ENCODE peak calls at places on chromosomes 5 and 9, in five cellular contexts. One of them, this sample, is unnamed.
A peak's percentile ranks its signal among the peaks of the same experiment; 100 is the strongest.

GRCh38 chr9:120443489-120443888 is 136.5 kb downstream of the CDK5RAP2 start:
- DNase-seq in HepG2: no peak
- DNase-seq in body of pancreas: no peak
- DNase-seq in CD8-positive, alpha-beta T cell: no peak
- DNase-seq in fibroblast of the aortic adventitia: peak; percentile 54
- DNase-seq in this sample: peak; percentile 97

GRCh38 chr9:35115680-35116538 is at the start of gene ATOSB:
- DNase-seq in body of pancreas: peak; percentile 97
- DNase-seq in HepG2: peak; percentile 90
- DNase-seq in fibroblast of the aortic adventitia: peak; percentile 96
- DNase-seq in CD8-positive, alpha-beta T cell: peak; percentile 94
- DNase-seq in this sample: peak; percentile 98

GRCh38 chr5:8807636-8808035 is 738.2 kb downstream of the SEMA5A start:
- DNase-seq in CD8-positive, alpha-beta T cell: no peak
- DNase-seq in body of pancreas: no peak
- DNase-seq in HepG2: no peak
- DNase-seq in fibroblast of the aortic adventitia: no peak
- DNase-seq in this sample: peak; percentile 65

GRCh38 chr9:97853844-97854695 is 1.0 kb downstream of the FOXE1 start:
- DNase-seq in fibroblast of the aortic adventitia: no peak
- DNase-seq in HepG2: no peak
- DNase-seq in body of pancreas: no peak
- DNase-seq in CD8-positive, alpha-beta T cell: peak; percentile 39
- DNase-seq in this sample: peak; percentile 14

GRCh38 chr5:125485003-125485641 is 738.7 kb upstream of the ZNF608 start:
- DNase-seq in body of pancreas: no peak
- DNase-seq in HepG2: no peak
- DNase-seq in CD8-positive, alpha-beta T cell: no peak
- DNase-seq in fibroblast of the aortic adventitia: peak; percentile 99
- DNase-seq in this sample: peak; percentile 95

GRCh38 chr9:133581553-133582343 is 27.4 kb downstream of the FAM163B start:
- DNase-seq in CD8-positive, alpha-beta T cell: no peak
- DNase-seq in HepG2: no peak
- DNase-seq in body of pancreas: no peak
- DNase-seq in fibroblast of the aortic adventitia: peak; percentile 45
- DNase-seq in this sample: peak; percentile 43

GRCh38 chr5:1762121-1762877 is 37.3 kb downstream of the MRPL36 start:
- DNase-seq in fibroblast of the aortic adventitia: no peak
- DNase-seq in body of pancreas: peak; percentile 7
- DNase-seq in CD8-positive, alpha-beta T cell: no peak
- DNase-seq in HepG2: no peak
- DNase-seq in this sample: no peak

GRCh38 chr5:16866795-16867584 is 69.1 kb downstream of the MYO10 start:
- DNase-seq in HepG2: no peak
- DNase-seq in body of pancreas: peak; percentile 63
- DNase-seq in fibroblast of the aortic adventitia: peak; percentile 67
- DNase-seq in CD8-positive, alpha-beta T cell: no peak
- DNase-seq in this sample: peak; percentile 39

GRCh38 chr9:126057036-126057435 is 269.6 kb upstream of the MVB12B start:
- DNase-seq in fibroblast of the aortic adventitia: no peak
- DNase-seq in CD8-positive, alpha-beta T cell: no peak
- DNase-seq in HepG2: no peak
- DNase-seq in body of pancreas: no peak
- DNase-seq in this sample: no peak

GRCh38 chr9:94802795-94803194 is 76.3 kb downstream of the AOPEP start:
- DNase-seq in fibroblast of the aortic adventitia: no peak
- DNase-seq in body of pancreas: no peak
- DNase-seq in CD8-positive, alpha-beta T cell: no peak
- DNase-seq in HepG2: no peak
- DNase-seq in this sample: peak; percentile 72

GRCh38 chr9:21677834-21678233 is 124.6 kb upstream of the MTAP start:
- DNase-seq in body of pancreas: no peak
- DNase-seq in CD8-positive, alpha-beta T cell: no peak
- DNase-seq in HepG2: no peak
- DNase-seq in fibroblast of the aortic adventitia: peak; percentile 88
- DNase-seq in this sample: peak; percentile 67

GRCh38 chr9:27460225-27461023 is 63.7 kb upstream of the IFNK start:
- DNase-seq in HepG2: no peak
- DNase-seq in fibroblast of the aortic adventitia: no peak
- DNase-seq in body of pancreas: no peak
- DNase-seq in CD8-positive, alpha-beta T cell: no peak
- DNase-seq in this sample: no peak

GRCh38 chr9:105694320-105694847 is at the start of gene TMEM38B:
- DNase-seq in CD8-positive, alpha-beta T cell: peak; percentile 72
- DNase-seq in HepG2: peak; percentile 50
- DNase-seq in fibroblast of the aortic adventitia: peak; percentile 66
- DNase-seq in body of pancreas: peak; percentile 77
- DNase-seq in this sample: peak; percentile 71

GRCh38 chr9:131036529-131037335 is 27.8 kb downstream of the LAMC3 start:
- DNase-seq in HepG2: no peak
- DNase-seq in fibroblast of the aortic adventitia: no peak
- DNase-seq in CD8-positive, alpha-beta T cell: no peak
- DNase-seq in body of pancreas: no peak
- DNase-seq in this sample: no peak

GRCh38 chr5:154714271-154714986 is 40.7 kb upstream of the LARP1 start:
- DNase-seq in HepG2: peak; percentile 66
- DNase-seq in body of pancreas: peak; percentile 23
- DNase-seq in fibroblast of the aortic adventitia: peak; percentile 45
- DNase-seq in CD8-positive, alpha-beta T cell: no peak
- DNase-seq in this sample: peak; percentile 67

GRCh38 chr9:131382850-131383729 is 10.8 kb upstream of the PRRC2B start:
- DNase-seq in body of pancreas: peak; percentile 78
- DNase-seq in CD8-positive, alpha-beta T cell: no peak
- DNase-seq in HepG2: peak; percentile 68
- DNase-seq in fibroblast of the aortic adventitia: peak; percentile 75
- DNase-seq in this sample: peak; percentile 77

GRCh38 chr9:130659699-130660248 is 4.6 kb upstream of the PRDM12 start:
- DNase-seq in fibroblast of the aortic adventitia: no peak
- DNase-seq in body of pancreas: no peak
- DNase-seq in CD8-positive, alpha-beta T cell: no peak
- DNase-seq in HepG2: no peak
- DNase-seq in this sample: no peak

GRCh38 chr5:171770153-171770552 is 15.5 kb upstream of the SMIM23 start:
- DNase-seq in body of pancreas: no peak
- DNase-seq in HepG2: no peak
- DNase-seq in fibroblast of the aortic adventitia: no peak
- DNase-seq in CD8-positive, alpha-beta T cell: no peak
- DNase-seq in this sample: no peak

GRCh38 chr5:9888517-9888916 is 258.4 kb upstream of the TAS2R1 start:
- DNase-seq in body of pancreas: no peak
- DNase-seq in CD8-positive, alpha-beta T cell: no peak
- DNase-seq in fibroblast of the aortic adventitia: peak; percentile 84
- DNase-seq in HepG2: no peak
- DNase-seq in this sample: peak; percentile 71

GRCh38 chr9:71955300-71955915 is 44.0 kb downstream of the C9orf85 start:
- DNase-seq in fibroblast of the aortic adventitia: no peak
- DNase-seq in body of pancreas: no peak
- DNase-seq in HepG2: no peak
- DNase-seq in CD8-positive, alpha-beta T cell: no peak
- DNase-seq in this sample: no peak

GRCh38 chr5:16712600-16712999 is 95.8 kb upstream of the RETREG1 start:
- DNase-seq in body of pancreas: no peak
- DNase-seq in HepG2: no peak
- DNase-seq in fibroblast of the aortic adventitia: peak; percentile 32
- DNase-seq in CD8-positive, alpha-beta T cell: no peak
- DNase-seq in this sample: no peak

GRCh38 chr5:74085186-74085585 is 459.2 kb downstream of the ARHGEF28 start:
- DNase-seq in HepG2: no peak
- DNase-seq in body of pancreas: no peak
- DNase-seq in CD8-positive, alpha-beta T cell: no peak
- DNase-seq in fibroblast of the aortic adventitia: no peak
- DNase-seq in this sample: no peak

GRCh38 chr9:16928179-16928945 is 57.9 kb upstream of the BNC2 start:
- DNase-seq in HepG2: no peak
- DNase-seq in fibroblast of the aortic adventitia: no peak
- DNase-seq in CD8-positive, alpha-beta T cell: no peak
- DNase-seq in body of pancreas: no peak
- DNase-seq in this sample: peak; percentile 37

GRCh38 chr9:112338561-112338960 is 5.1 kb upstream of the PTBP3 start:
- DNase-seq in HepG2: no peak
- DNase-seq in body of pancreas: no peak
- DNase-seq in CD8-positive, alpha-beta T cell: no peak
- DNase-seq in fibroblast of the aortic adventitia: peak; percentile 28
- DNase-seq in this sample: peak; percentile 67

GRCh38 chr5:2724831-2725230 is 26.6 kb downstream of the IRX2 start:
- DNase-seq in fibroblast of the aortic adventitia: no peak
- DNase-seq in HepG2: no peak
- DNase-seq in CD8-positive, alpha-beta T cell: no peak
- DNase-seq in body of pancreas: no peak
- DNase-seq in this sample: no peak

GRCh38 chr5:21152611-21153010 is 1164.6 kb upstream of the CDH18 start:
- DNase-seq in fibroblast of the aortic adventitia: peak; percentile 87
- DNase-seq in HepG2: no peak
- DNase-seq in body of pancreas: no peak
- DNase-seq in CD8-positive, alpha-beta T cell: no peak
- DNase-seq in this sample: peak; percentile 89

GRCh38 chr9:128120741-128121465 is 6.6 kb downstream of the PTGES2 start:
- DNase-seq in HepG2: no peak
- DNase-seq in CD8-positive, alpha-beta T cell: no peak
- DNase-seq in body of pancreas: peak; percentile 13
- DNase-seq in fibroblast of the aortic adventitia: no peak
- DNase-seq in this sample: no peak

GRCh38 chr9:29514862-29515261 is 1941.6 kb upstream of the C9orf72 start:
- DNase-seq in HepG2: no peak
- DNase-seq in fibroblast of the aortic adventitia: no peak
- DNase-seq in CD8-positive, alpha-beta T cell: no peak
- DNase-seq in body of pancreas: no peak
- DNase-seq in this sample: no peak
- H3K4me3 ChIP-seq in HepG2: no peak overlapping the region
- H3K4me3 ChIP-seq in fibroblast of the aortic adventitia: no peak overlapping the region
- H3K4me3 ChIP-seq in CD8-positive, alpha-beta T cell: no peak overlapping the region
- H3K4me3 ChIP-seq in body of pancreas: no peak overlapping the region
- H3K4me3 ChIP-seq in this sample: no peak overlapping the region

DNA sequence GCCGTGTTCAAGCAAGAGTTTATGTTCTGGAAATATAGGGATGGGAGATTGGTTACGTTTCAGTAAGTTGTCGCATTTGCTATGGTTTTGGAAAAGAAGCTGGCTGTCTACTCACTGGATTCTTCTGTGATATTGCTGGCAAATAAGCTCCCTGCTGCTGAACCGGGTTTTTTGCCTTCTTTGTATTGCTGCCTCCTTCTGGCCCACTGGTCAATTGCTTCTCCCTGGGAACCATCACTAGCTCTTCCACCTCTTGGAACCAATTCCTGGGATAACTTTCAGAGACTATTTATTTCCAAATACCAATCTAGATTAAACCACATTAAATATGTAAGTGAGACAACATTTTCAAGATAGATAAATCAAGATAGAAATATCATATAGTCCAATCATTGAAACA is 43.0 kb downstream of the NUDT12 start:
- DNase-seq in CD8-positive, alpha-beta T cell: no peak
- DNase-seq in fibroblast of the aortic adventitia: peak; percentile 17
- DNase-seq in body of pancreas: no peak
- DNase-seq in HepG2: no peak
- DNase-seq in this sample: peak; percentile 67
- TF ChIP-seq CTCF in CD8-positive, alpha-beta T cell: no peak
- TF ChIP-seq CTCF in fibroblast of the aortic adventitia: peak; percentile 43
- TF ChIP-seq CTCF in body of pancreas: no peak
- TF ChIP-seq CTCF in HepG2: no peak
- TF ChIP-seq CTCF in this sample: peak; percentile 77

GRCh38 chr5:163565492-163565891 is 60.1 kb downstream of the MAT2B start:
- DNase-seq in body of pancreas: no peak
- DNase-seq in CD8-positive, alpha-beta T cell: no peak
- DNase-seq in fibroblast of the aortic adventitia: peak; percentile 30
- DNase-seq in HepG2: no peak
- DNase-seq in this sample: peak; percentile 17

GRCh38 chr5:163567811-163568210 is 62.4 kb downstream of the MAT2B start:
- DNase-seq in CD8-positive, alpha-beta T cell: no peak
- DNase-seq in fibroblast of the aortic adventitia: peak; percentile 44
- DNase-seq in HepG2: no peak
- DNase-seq in body of pancreas: no peak
- DNase-seq in this sample: no peak

GRCh38 chr5:163564321-163564924 is 59.0 kb downstream of the MAT2B start:
- DNase-seq in CD8-positive, alpha-beta T cell: peak; percentile 65
- DNase-seq in body of pancreas: peak; percentile 68
- DNase-seq in fibroblast of the aortic adventitia: peak; percentile 81
- DNase-seq in HepG2: peak; percentile 50
- DNase-seq in this sample: peak; percentile 84

GRCh38 chr5:163566678-163567077 is 61.3 kb downstream of the MAT2B start:
- DNase-seq in fibroblast of the aortic adventitia: no peak
- DNase-seq in body of pancreas: no peak
- DNase-seq in HepG2: no peak
- DNase-seq in CD8-positive, alpha-beta T cell: no peak
- DNase-seq in this sample: no peak

DNA sequence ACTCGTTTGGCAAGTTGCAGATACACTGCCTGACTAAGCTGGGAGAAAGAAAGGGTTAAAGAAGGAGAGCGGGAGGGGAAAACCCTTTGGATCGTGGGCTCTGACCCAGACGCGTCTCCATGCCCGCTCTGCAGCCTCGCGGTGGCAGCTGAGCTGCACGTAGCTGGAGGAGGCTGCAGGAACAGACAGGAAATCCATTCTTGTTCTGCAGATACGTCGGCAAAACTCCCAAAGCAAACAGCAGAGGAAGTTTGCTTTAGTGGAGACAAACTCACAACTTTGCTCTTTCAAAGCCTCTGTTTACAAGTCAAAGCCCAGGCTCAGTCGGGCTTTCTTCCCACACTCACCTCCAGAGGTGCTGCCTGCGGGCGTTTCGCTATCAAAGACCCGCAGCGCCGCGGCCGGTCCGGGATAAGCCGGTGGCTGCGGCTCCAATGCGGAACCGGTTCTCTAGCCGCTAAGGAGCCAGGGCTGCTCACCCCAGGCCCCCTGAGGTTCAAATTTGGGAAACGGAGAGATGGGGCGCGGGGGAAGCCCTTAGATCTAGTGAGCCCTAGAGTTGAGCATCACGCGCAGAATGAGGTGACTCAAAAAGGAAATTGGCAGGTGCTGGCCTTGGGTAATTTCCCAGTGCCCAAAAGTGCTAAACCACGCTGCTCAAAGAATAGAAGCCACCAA is 60.7 kb downstream of the MAT2B start:
- DNase-seq in CD8-positive, alpha-beta T cell: peak; percentile 10
- DNase-seq in body of pancreas: peak; percentile 15
- DNase-seq in HepG2: peak; percentile 76
- DNase-seq in fibroblast of the aortic adventitia: peak; percentile 30
- DNase-seq in this sample: peak; percentile 38
- H3K4me3 ChIP-seq in CD8-positive, alpha-beta T cell: peak overlapping the region; percentile 32
- H3K4me3 ChIP-seq in body of pancreas: no peak overlapping the region
- H3K4me3 ChIP-seq in HepG2: peak overlapping the region; percentile 40
- H3K4me3 ChIP-seq in fibroblast of the aortic adventitia: peak overlapping the region; percentile 58
- H3K4me3 ChIP-seq in this sample: peak overlapping the region; percentile 42

DNA sequence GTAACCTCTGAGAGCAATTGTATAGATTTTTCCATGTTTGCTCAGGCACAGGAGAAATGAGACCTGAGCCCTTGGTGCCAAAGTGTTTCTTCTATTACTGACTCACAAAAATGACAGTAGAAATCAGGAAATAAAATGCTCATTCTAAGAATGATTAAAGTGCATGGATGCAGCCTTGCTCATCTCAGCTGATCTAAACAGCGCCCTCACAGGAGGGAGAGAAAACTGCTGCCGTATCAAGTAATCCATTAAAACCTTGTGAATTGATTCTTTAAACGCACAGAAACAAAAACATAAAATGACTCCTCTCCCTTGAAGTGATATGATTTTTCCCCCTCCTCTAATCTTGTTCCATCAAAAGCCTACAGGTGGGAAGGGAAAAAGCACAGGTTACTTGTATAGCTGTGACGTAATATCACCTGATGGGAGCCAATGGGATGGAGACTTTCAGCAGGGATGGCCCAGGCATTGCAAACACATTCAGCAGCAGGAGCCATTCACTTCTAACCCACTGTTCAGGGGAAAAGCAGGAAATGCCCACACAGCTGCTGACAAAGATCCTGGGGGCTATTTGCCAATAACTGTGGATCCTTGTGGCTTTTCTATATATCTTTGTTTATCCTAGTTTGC is 76.7 kb downstream of the PLCXD3 start:
- DNase-seq in fibroblast of the aortic adventitia: no peak
- DNase-seq in CD8-positive, alpha-beta T cell: no peak
- DNase-seq in HepG2: no peak
- DNase-seq in body of pancreas: peak; percentile 22
- DNase-seq in this sample: peak; percentile 31
- TF ChIP-seq CTCF in fibroblast of the aortic adventitia: peak; percentile 32
- TF ChIP-seq CTCF in CD8-positive, alpha-beta T cell: no peak
- TF ChIP-seq CTCF in HepG2: peak; percentile 6
- TF ChIP-seq CTCF in body of pancreas: peak; percentile 40
- TF ChIP-seq CTCF in this sample: peak; percentile 73

This sample was measured in choroid plexus epithelial cell.